ENCODE peak calls at places on chromosome 1, in four cellular contexts. One of them, this sample, is unnamed.

GRCh38 chr1:67191668-67192520 is 25.6 kb downstream of the IL23R start:
- DNase-seq in WTC11: no peak
- DNase-seq in K562: peak; percentile 41
- DNase-seq in GM12878: no peak
- DNase-seq in this sample: no peak

GRCh38 chr1:211703812-211704566 is 28.6 kb upstream of the NEK2 start:
- DNase-seq in WTC11: no peak
- DNase-seq in K562: no peak
- DNase-seq in GM12878: no peak
- DNase-seq in this sample: no peak

GRCh38 chr1:150763631-150764223 is 1.9 kb downstream of the CTSS start:
- DNase-seq in WTC11: no peak
- DNase-seq in K562: no peak
- DNase-seq in GM12878: no peak
- DNase-seq in this sample: no peak

GRCh38 chr1:26012862-26013261 is 8.7 kb upstream of the EXTL1 start:
- DNase-seq in WTC11: no peak
- DNase-seq in K562: no peak
- DNase-seq in GM12878: no peak
- DNase-seq in this sample: no peak

GRCh38 chr1:4585216-4585615 is 69.2 kb upstream of the AJAP1 start:
- DNase-seq in WTC11: peak; percentile 26
- DNase-seq in K562: peak; percentile 78
- DNase-seq in GM12878: no peak
- DNase-seq in this sample: no peak

GRCh38 chr1:10374442-10374860 is 24.4 kb upstream of the PGD start:
- DNase-seq in WTC11: no peak
- DNase-seq in K562: no peak
- DNase-seq in GM12878: no peak
- DNase-seq in this sample: no peak

GRCh38 chr1:81414417-81415087 is 386.2 kb upstream of the ADGRL2 start:
- DNase-seq in WTC11: peak; percentile 86
- DNase-seq in K562: peak; percentile 8
- DNase-seq in GM12878: peak; percentile 9
- DNase-seq in this sample: no peak

GRCh38 chr1:168236836-168237611 is 11.2 kb downstream of the SFT2D2 start:
- DNase-seq in WTC11: no peak
- DNase-seq in K562: no peak
- DNase-seq in GM12878: no peak
- DNase-seq in this sample: no peak

GRCh38 chr1:230867119-230867902 is 1.0 kb downstream of the C1orf198 start:
- DNase-seq in WTC11: no peak
- DNase-seq in K562: no peak
- DNase-seq in GM12878: no peak
- DNase-seq in this sample: no peak

GRCh38 chr1:168687796-168688195 is 41.2 kb downstream of the DPT start:
- DNase-seq in WTC11: no peak
- DNase-seq in K562: no peak
- DNase-seq in GM12878: no peak
- DNase-seq in this sample: peak; percentile 46

GRCh38 chr1:243595527-243596206 is 254.4 kb downstream of the AKT3 start:
- DNase-seq in WTC11: no peak
- DNase-seq in K562: no peak
- DNase-seq in GM12878: no peak
- DNase-seq in this sample: no peak

GRCh38 chr1:194829492-194829891 is 1643.1 kb upstream of the B3GALT2 start:
- DNase-seq in WTC11: no peak
- DNase-seq in K562: no peak
- DNase-seq in GM12878: no peak
- DNase-seq in this sample: no peak

GRCh38 chr1:228405979-228406265 is 713 bp downstream of the TRIM11 start:
- DNase-seq in WTC11: no peak
- DNase-seq in K562: peak; percentile 68
- DNase-seq in GM12878: no peak
- DNase-seq in this sample: no peak

GRCh38 chr1:172323666-172324065 is 96.8 kb upstream of the C1orf105 start:
- DNase-seq in WTC11: no peak
- DNase-seq in K562: no peak
- DNase-seq in GM12878: no peak
- DNase-seq in this sample: no peak

GRCh38 chr1:203584040-203584439 is 42.6 kb upstream of the ATP2B4 start:
- DNase-seq in WTC11: no peak
- DNase-seq in K562: no peak
- DNase-seq in GM12878: no peak
- DNase-seq in this sample: no peak

GRCh38 chr1:12469493-12469892 is 148.5 kb downstream of the DHRS3 start:
- DNase-seq in WTC11: no peak
- DNase-seq in K562: peak; percentile 57
- DNase-seq in GM12878: no peak
- DNase-seq in this sample: no peak

GRCh38 chr1:92411511-92411910 is 75.2 kb downstream of the GFI1 start:
- DNase-seq in WTC11: no peak
- DNase-seq in K562: no peak
- DNase-seq in GM12878: no peak
- DNase-seq in this sample: no peak

GRCh38 chr1:3423245-3423829 is 31.1 kb upstream of the ARHGEF16 start:
- DNase-seq in WTC11: no peak
- DNase-seq in K562: peak; percentile 27
- DNase-seq in GM12878: no peak
- DNase-seq in this sample: peak; percentile 80

DNA sequence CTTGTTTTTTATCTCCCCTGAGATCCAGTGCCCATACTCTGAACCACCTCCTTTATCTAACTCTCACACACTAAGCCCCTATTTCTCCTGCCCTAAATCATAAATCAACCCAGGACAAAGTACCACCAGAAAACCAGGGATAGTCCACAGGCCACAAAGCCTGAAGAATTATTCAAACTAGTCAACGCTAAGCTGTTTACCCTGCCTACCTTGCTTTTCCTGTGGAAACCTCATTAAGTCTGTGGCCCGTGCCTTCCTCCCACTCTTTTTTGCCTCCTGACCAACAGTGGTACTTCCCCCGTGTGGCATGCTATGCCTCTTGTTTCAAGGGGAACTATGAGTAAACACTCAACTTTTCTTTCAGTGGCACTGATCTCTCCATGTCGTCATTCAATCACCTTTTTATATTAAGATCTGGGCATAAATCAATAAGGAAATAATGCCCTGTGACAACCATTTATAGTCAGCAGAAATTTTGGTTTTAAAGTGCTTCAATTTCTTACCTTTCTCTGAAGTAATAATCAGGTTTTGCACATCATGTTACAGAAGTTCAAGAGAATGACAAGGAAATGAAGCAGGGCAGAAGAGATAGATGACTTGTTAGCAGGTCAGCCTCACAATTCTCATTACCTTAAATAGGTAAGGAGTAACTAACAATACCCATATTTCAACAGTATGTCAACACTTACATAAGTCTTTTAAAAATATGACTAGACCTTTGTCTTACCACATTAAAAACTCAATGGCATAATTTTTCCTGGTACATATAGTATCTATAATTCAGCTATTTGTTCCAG is 32.1 kb downstream of the EYA3 start:
- DNase-seq in WTC11: no peak
- DNase-seq in K562: no peak
- DNase-seq in GM12878: peak; percentile 69
- DNase-seq in this sample: no peak
- TF ChIP-seq TCF7 in WTC11: no peak
- TF ChIP-seq TCF7 in K562: no peak
- TF ChIP-seq TCF7 in GM12878: no peak
- TF ChIP-seq TCF7 in this sample: no peak

DNA sequence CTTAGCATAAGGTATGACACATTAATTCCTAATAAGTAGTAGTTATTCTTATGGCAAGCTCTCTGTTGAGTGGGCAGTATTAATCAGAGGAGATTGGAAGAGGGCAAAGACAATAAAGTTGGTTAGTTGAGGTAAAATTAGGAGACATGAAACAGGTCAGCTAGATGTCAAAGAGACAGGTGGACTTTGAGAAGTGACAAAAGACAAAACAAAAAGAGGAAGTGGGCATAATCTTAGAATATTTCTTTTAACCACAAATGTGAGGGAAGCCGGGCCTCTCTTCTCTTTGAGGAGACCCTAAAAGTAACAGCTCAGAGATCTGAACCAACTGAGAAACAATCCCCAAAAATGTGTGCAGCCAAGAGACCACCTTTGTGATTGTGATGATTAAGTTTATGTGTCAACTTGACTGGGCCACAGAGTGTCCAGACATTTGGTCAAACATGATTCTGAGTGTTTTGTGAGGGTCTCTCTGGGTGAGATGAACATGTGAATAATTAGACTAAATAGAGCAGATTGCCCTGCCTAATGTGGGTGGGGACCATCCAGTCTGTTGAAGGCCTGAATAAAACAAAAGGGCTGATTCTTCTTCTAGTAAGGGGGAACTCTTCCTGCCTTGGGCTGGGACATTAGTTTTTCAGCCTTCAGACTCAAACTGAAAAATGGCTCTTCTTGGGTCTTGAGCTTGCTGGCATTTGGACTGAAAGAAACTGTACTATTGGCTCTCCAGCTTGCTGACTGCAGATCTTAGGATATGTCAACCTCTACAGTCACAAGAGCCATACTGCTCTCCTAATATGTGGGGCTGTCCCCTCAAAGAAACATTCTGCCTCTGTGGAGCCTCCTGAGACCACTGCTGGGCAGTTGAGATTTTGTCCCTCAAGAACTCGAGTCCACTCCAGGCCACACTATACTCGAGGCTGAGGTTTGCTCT is 40.0 kb downstream of the FCRL5 start:
- DNase-seq in WTC11: no peak
- DNase-seq in K562: no peak
- DNase-seq in GM12878: peak; percentile 68
- DNase-seq in this sample: no peak
- TF ChIP-seq TCF7 in WTC11: no peak
- TF ChIP-seq TCF7 in K562: no peak
- TF ChIP-seq TCF7 in GM12878: peak; percentile 57
- TF ChIP-seq TCF7 in this sample: no peak

DNA sequence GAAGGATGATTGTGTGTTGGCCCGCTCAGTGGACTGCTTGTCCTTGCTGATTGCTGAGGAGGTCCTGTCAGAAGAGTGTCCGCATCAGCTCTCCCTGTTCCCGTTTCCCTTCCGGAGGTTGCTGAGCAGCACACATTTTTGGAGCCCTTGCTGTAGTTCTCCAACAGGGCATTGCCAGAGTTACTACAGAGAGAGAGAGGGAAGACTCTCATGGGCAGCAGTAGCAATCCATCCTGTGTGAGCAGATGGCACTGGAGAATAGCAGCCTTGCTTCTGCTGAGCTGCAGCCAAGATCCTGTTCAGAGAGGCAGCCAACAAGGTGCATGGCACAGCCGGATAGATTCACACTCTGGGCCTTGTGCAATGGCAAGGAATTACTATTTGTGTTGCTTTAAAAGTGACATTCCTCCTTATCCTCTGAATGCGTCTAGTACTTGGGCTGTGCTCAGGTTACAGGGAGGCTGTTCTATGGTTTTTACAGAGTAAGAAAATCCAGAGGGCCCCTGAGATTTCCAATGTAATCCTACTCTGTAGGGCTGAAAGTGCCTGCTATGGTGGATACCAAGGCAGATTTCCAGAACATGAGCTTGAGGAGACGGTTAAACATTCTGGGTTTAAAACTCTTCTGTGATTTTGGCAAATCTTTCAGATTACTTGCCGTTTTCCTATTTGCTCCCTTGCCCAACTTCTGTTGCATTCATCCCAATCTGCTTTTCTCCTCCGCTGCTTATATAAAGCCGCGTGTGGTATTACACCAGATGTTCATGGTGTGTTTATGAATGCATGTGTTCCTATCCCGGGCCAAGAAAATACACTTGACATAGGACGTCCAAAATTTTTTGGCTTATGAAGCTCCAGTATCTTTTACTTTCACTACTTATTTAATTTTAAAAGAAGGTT is 27.4 kb downstream of the AK4 start:
- DNase-seq in WTC11: no peak
- DNase-seq in K562: no peak
- DNase-seq in GM12878: no peak
- DNase-seq in this sample: no peak
- TF ChIP-seq TCF7 in WTC11: no peak
- TF ChIP-seq TCF7 in K562: no peak
- TF ChIP-seq TCF7 in GM12878: no peak
- TF ChIP-seq TCF7 in this sample: no peak

GRCh38 chr1:86787626-86788025 is 83.2 kb downstream of the SH3GLB1 start:
- DNase-seq in WTC11: no peak
- DNase-seq in K562: no peak
- DNase-seq in GM12878: no peak
- DNase-seq in this sample: no peak

DNA sequence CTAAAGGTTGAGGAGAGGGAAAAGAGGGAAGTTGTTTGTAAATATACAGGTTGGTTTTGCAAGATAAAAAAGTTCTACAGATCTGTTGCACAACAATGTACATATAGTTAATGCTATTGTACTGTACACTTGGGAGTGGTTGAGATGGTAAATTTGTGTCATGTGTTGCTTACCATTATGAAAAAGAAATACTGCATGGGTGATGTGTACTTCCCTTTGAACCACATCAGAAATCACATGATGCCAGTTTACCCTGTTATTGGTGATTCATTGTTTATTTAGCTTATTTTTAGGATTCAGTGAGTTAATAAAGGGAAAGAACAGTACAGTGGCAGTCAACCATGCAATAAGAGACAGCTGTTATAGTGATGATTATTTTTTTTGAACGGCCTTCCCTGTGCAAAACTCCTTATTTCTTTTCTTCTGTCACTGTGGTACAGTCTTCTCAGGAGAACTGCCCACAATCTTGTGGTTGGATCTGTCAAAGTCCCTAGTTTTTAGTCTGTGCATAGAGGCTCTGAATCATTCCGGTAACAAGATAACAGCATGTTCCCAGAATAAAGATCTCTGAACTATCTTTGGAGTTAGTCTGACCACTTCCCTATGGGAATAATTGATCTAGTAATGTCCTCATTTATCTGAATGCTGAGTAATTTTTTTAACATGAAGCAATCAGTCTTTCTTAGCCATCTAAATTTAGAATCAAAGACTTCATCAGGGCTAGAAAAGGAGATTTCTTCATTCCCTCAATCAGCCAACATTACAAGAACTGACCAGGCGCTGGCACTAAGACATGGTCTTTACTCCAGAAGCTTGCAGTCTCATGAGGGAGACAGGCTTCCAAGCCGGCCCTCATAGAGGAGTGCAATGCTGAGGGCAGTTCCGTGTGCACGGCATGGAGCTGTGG is 84.2 kb downstream of the SH3GLB1 start:
- DNase-seq in WTC11: no peak
- DNase-seq in K562: no peak
- DNase-seq in GM12878: no peak
- DNase-seq in this sample: peak; percentile 78
- TF ChIP-seq TCF7 in WTC11: no peak
- TF ChIP-seq TCF7 in K562: no peak
- TF ChIP-seq TCF7 in GM12878: no peak
- TF ChIP-seq TCF7 in this sample: peak; percentile 72